ENCODE peak calls at places on chromosomes 12 and 14, in ten cellular contexts. One of them, this sample, is unnamed.

GRCh38 chr14:53924754-53925153 is 31.9 kb downstream of the BMP4 start:
- DNase-seq in retinal pigment epithelial cell: peak
- DNase-seq in heart right ventricle: no peak
- DNase-seq in SK-N-SH: no peak
- DNase-seq in ovary: no peak
- DNase-seq in tibial nerve: no peak
- DNase-seq in fibroblast of mammary gland: peak
- DNase-seq in gastrocnemius medialis: no peak
- DNase-seq in IMR-90: peak
- DNase-seq in upper lobe of right lung: no peak
- DNase-seq in this sample: no peak

GRCh38 chr12:119565404-119565803 is 28.2 kb upstream of the TMEM233 start:
- DNase-seq in ovary: no peak
- DNase-seq in heart right ventricle: no peak
- DNase-seq in IMR-90: no peak
- DNase-seq in gastrocnemius medialis: no peak
- DNase-seq in retinal pigment epithelial cell: no peak
- DNase-seq in upper lobe of right lung: no peak
- DNase-seq in SK-N-SH: no peak
- DNase-seq in fibroblast of mammary gland: no peak
- DNase-seq in tibial nerve: no peak
- DNase-seq in this sample: no peak

GRCh38 chr12:16920451-16920850 is 314.5 kb upstream of the LMO3 start:
- DNase-seq in heart right ventricle: no peak
- DNase-seq in IMR-90: no peak
- DNase-seq in gastrocnemius medialis: no peak
- DNase-seq in retinal pigment epithelial cell: no peak
- DNase-seq in ovary: no peak
- DNase-seq in SK-N-SH: no peak
- DNase-seq in tibial nerve: no peak
- DNase-seq in upper lobe of right lung: no peak
- DNase-seq in fibroblast of mammary gland: no peak
- DNase-seq in this sample: no peak

GRCh38 chr12:69610126-69610525 is 581 bp downstream of the LRRC10 start:
- DNase-seq in upper lobe of right lung: no peak
- DNase-seq in gastrocnemius medialis: no peak
- DNase-seq in IMR-90: no peak
- DNase-seq in tibial nerve: no peak
- DNase-seq in retinal pigment epithelial cell: no peak
- DNase-seq in heart right ventricle: no peak
- DNase-seq in ovary: no peak
- DNase-seq in SK-N-SH: no peak
- DNase-seq in fibroblast of mammary gland: no peak
- DNase-seq in this sample: no peak

GRCh38 chr12:57238854-57239554 is 9.5 kb downstream of the SHMT2 start:
- DNase-seq in heart right ventricle: peak
- DNase-seq in retinal pigment epithelial cell: no peak
- DNase-seq in fibroblast of mammary gland: peak
- DNase-seq in IMR-90: peak
- DNase-seq in tibial nerve: peak
- DNase-seq in SK-N-SH: peak
- DNase-seq in upper lobe of right lung: peak
- DNase-seq in gastrocnemius medialis: peak
- DNase-seq in ovary: peak
- DNase-seq in this sample: peak

GRCh38 chr12:110198386-110198785 is 74.2 kb downstream of the IFT81 start:
- DNase-seq in retinal pigment epithelial cell: no peak
- DNase-seq in fibroblast of mammary gland: no peak
- DNase-seq in IMR-90: peak
- DNase-seq in ovary: no peak
- DNase-seq in heart right ventricle: no peak
- DNase-seq in gastrocnemius medialis: no peak
- DNase-seq in SK-N-SH: no peak
- DNase-seq in upper lobe of right lung: no peak
- DNase-seq in tibial nerve: no peak
- DNase-seq in this sample: no peak

GRCh38 chr12:34598851-34599529 is 576.7 kb downstream of the ALG10 start:
- DNase-seq in gastrocnemius medialis: no peak
- DNase-seq in retinal pigment epithelial cell: no peak
- DNase-seq in ovary: no peak
- DNase-seq in IMR-90: no peak
- DNase-seq in upper lobe of right lung: peak
- DNase-seq in SK-N-SH: no peak
- DNase-seq in fibroblast of mammary gland: no peak
- DNase-seq in tibial nerve: no peak
- DNase-seq in heart right ventricle: peak
- DNase-seq in this sample: no peak

GRCh38 chr12:6765634-6766581 is at the start of gene PTMS:
- DNase-seq in ovary: peak
- DNase-seq in SK-N-SH: peak
- DNase-seq in IMR-90: peak
- DNase-seq in gastrocnemius medialis: peak
- DNase-seq in retinal pigment epithelial cell: no peak
- DNase-seq in heart right ventricle: peak
- DNase-seq in upper lobe of right lung: peak
- DNase-seq in tibial nerve: peak
- DNase-seq in fibroblast of mammary gland: peak
- DNase-seq in this sample: peak

GRCh38 chr12:51661836-51662235 is 70.8 kb downstream of the SCN8A start:
- DNase-seq in SK-N-SH: no peak
- DNase-seq in tibial nerve: no peak
- DNase-seq in upper lobe of right lung: no peak
- DNase-seq in heart right ventricle: no peak
- DNase-seq in retinal pigment epithelial cell: no peak
- DNase-seq in gastrocnemius medialis: no peak
- DNase-seq in IMR-90: peak
- DNase-seq in ovary: no peak
- DNase-seq in fibroblast of mammary gland: no peak
- DNase-seq in this sample: no peak

GRCh38 chr14:91250912-91251311 is 6.4 kb upstream of the GPR68 start:
- DNase-seq in fibroblast of mammary gland: no peak
- DNase-seq in tibial nerve: no peak
- DNase-seq in ovary: no peak
- DNase-seq in heart right ventricle: no peak
- DNase-seq in upper lobe of right lung: no peak
- DNase-seq in retinal pigment epithelial cell: no peak
- DNase-seq in gastrocnemius medialis: no peak
- DNase-seq in SK-N-SH: no peak
- DNase-seq in IMR-90: no peak
- DNase-seq in this sample: no peak

GRCh38 chr14:72892103-72892878 is 1.6 kb downstream of the DPF3 start:
- DNase-seq in heart right ventricle: peak
- DNase-seq in fibroblast of mammary gland: peak
- DNase-seq in SK-N-SH: peak
- DNase-seq in gastrocnemius medialis: no peak
- DNase-seq in upper lobe of right lung: no peak
- DNase-seq in tibial nerve: no peak
- DNase-seq in retinal pigment epithelial cell: no peak
- DNase-seq in IMR-90: peak
- DNase-seq in ovary: peak
- DNase-seq in this sample: no peak

GRCh38 chr12:49763006-49763591 is 21.7 kb downstream of the TMBIM6 start:
- DNase-seq in gastrocnemius medialis: peak
- DNase-seq in upper lobe of right lung: peak
- DNase-seq in IMR-90: peak
- DNase-seq in ovary: peak
- DNase-seq in retinal pigment epithelial cell: no peak
- DNase-seq in tibial nerve: peak
- DNase-seq in heart right ventricle: peak
- DNase-seq in SK-N-SH: peak
- DNase-seq in fibroblast of mammary gland: peak
- DNase-seq in this sample: peak

GRCh38 chr14:99515301-99516155 is 34.3 kb downstream of the CCNK start:
- DNase-seq in tibial nerve: no peak
- DNase-seq in IMR-90: no peak
- DNase-seq in heart right ventricle: no peak
- DNase-seq in retinal pigment epithelial cell: no peak
- DNase-seq in fibroblast of mammary gland: no peak
- DNase-seq in upper lobe of right lung: no peak
- DNase-seq in ovary: peak
- DNase-seq in gastrocnemius medialis: no peak
- DNase-seq in SK-N-SH: peak
- DNase-seq in this sample: peak

GRCh38 chr12:127230843-127231260 is 1036.1 kb upstream of the TMEM132C start:
- DNase-seq in retinal pigment epithelial cell: peak
- DNase-seq in fibroblast of mammary gland: peak
- DNase-seq in gastrocnemius medialis: no peak
- DNase-seq in SK-N-SH: no peak
- DNase-seq in IMR-90: peak
- DNase-seq in heart right ventricle: no peak
- DNase-seq in upper lobe of right lung: no peak
- DNase-seq in ovary: no peak
- DNase-seq in tibial nerve: peak
- DNase-seq in this sample: no peak

GRCh38 chr14:25837431-25837950 is 760.3 kb downstream of the NOVA1 start:
- DNase-seq in heart right ventricle: no peak
- DNase-seq in IMR-90: no peak
- DNase-seq in fibroblast of mammary gland: no peak
- DNase-seq in ovary: no peak
- DNase-seq in gastrocnemius medialis: no peak
- DNase-seq in tibial nerve: no peak
- DNase-seq in upper lobe of right lung: no peak
- DNase-seq in retinal pigment epithelial cell: no peak
- DNase-seq in SK-N-SH: no peak
- DNase-seq in this sample: no peak

GRCh38 chr14:25836647-25837046 is 761.2 kb downstream of the NOVA1 start:
- DNase-seq in retinal pigment epithelial cell: no peak
- DNase-seq in ovary: no peak
- DNase-seq in tibial nerve: no peak
- DNase-seq in fibroblast of mammary gland: no peak
- DNase-seq in SK-N-SH: no peak
- DNase-seq in gastrocnemius medialis: no peak
- DNase-seq in upper lobe of right lung: no peak
- DNase-seq in IMR-90: no peak
- DNase-seq in heart right ventricle: no peak
- DNase-seq in this sample: no peak

GRCh38 chr14:25828562-25828961 is 769.3 kb downstream of the NOVA1 start:
- DNase-seq in tibial nerve: no peak
- DNase-seq in upper lobe of right lung: no peak
- DNase-seq in SK-N-SH: no peak
- DNase-seq in retinal pigment epithelial cell: no peak
- DNase-seq in fibroblast of mammary gland: no peak
- DNase-seq in gastrocnemius medialis: no peak
- DNase-seq in IMR-90: no peak
- DNase-seq in ovary: no peak
- DNase-seq in heart right ventricle: no peak
- DNase-seq in this sample: no peak

GRCh38 chr14:25833341-25834121 is 764.3 kb downstream of the NOVA1 start:
- DNase-seq in gastrocnemius medialis: no peak
- DNase-seq in IMR-90: no peak
- DNase-seq in SK-N-SH: peak
- DNase-seq in tibial nerve: no peak
- DNase-seq in fibroblast of mammary gland: peak
- DNase-seq in ovary: no peak
- DNase-seq in upper lobe of right lung: no peak
- DNase-seq in heart right ventricle: no peak
- DNase-seq in retinal pigment epithelial cell: peak
- DNase-seq in this sample: peak
- TF ChIP-seq CTCF in gastrocnemius medialis: no peak
- TF ChIP-seq CTCF in IMR-90: no peak
- TF ChIP-seq CTCF in SK-N-SH: peak
- TF ChIP-seq CTCF in tibial nerve: peak
- TF ChIP-seq CTCF in fibroblast of mammary gland: peak
- TF ChIP-seq CTCF in ovary: no peak
- TF ChIP-seq CTCF in upper lobe of right lung: no peak
- TF ChIP-seq CTCF in heart right ventricle: peak
- TF ChIP-seq CTCF in retinal pigment epithelial cell: peak
- TF ChIP-seq CTCF in this sample: peak

GRCh38 chr14:36271222-36271621 is 49.2 kb downstream of the MBIP start:
- DNase-seq in fibroblast of mammary gland: no peak
- DNase-seq in ovary: no peak
- DNase-seq in SK-N-SH: no peak
- DNase-seq in tibial nerve: no peak
- DNase-seq in retinal pigment epithelial cell: no peak
- DNase-seq in IMR-90: no peak
- DNase-seq in heart right ventricle: no peak
- DNase-seq in upper lobe of right lung: no peak
- DNase-seq in gastrocnemius medialis: no peak
- DNase-seq in this sample: no peak

GRCh38 chr14:36275741-36276140 is 44.7 kb downstream of the MBIP start:
- DNase-seq in tibial nerve: no peak
- DNase-seq in fibroblast of mammary gland: no peak
- DNase-seq in retinal pigment epithelial cell: no peak
- DNase-seq in heart right ventricle: no peak
- DNase-seq in SK-N-SH: no peak
- DNase-seq in gastrocnemius medialis: no peak
- DNase-seq in IMR-90: no peak
- DNase-seq in upper lobe of right lung: no peak
- DNase-seq in ovary: no peak
- DNase-seq in this sample: no peak

GRCh38 chr14:36270191-36270590 is 50.2 kb downstream of the MBIP start:
- DNase-seq in tibial nerve: no peak
- DNase-seq in heart right ventricle: no peak
- DNase-seq in SK-N-SH: no peak
- DNase-seq in upper lobe of right lung: no peak
- DNase-seq in gastrocnemius medialis: no peak
- DNase-seq in IMR-90: no peak
- DNase-seq in ovary: no peak
- DNase-seq in retinal pigment epithelial cell: no peak
- DNase-seq in fibroblast of mammary gland: no peak
- DNase-seq in this sample: no peak

GRCh38 chr14:36268957-36269734 is 51.3 kb downstream of the MBIP start:
- DNase-seq in fibroblast of mammary gland: no peak
- DNase-seq in tibial nerve: no peak
- DNase-seq in gastrocnemius medialis: no peak
- DNase-seq in upper lobe of right lung: no peak
- DNase-seq in retinal pigment epithelial cell: no peak
- DNase-seq in heart right ventricle: no peak
- DNase-seq in SK-N-SH: no peak
- DNase-seq in ovary: no peak
- DNase-seq in IMR-90: no peak
- DNase-seq in this sample: no peak

GRCh38 chr14:36271939-36272907 is 48.2 kb downstream of the MBIP start:
- DNase-seq in IMR-90: peak
- DNase-seq in heart right ventricle: no peak
- DNase-seq in fibroblast of mammary gland: peak
- DNase-seq in ovary: no peak
- DNase-seq in SK-N-SH: peak
- DNase-seq in upper lobe of right lung: peak
- DNase-seq in tibial nerve: no peak
- DNase-seq in retinal pigment epithelial cell: no peak
- DNase-seq in gastrocnemius medialis: no peak
- DNase-seq in this sample: no peak
- H3K4me3 ChIP-seq in IMR-90: peak
- H3K4me3 ChIP-seq in heart right ventricle: no peak
- H3K4me3 ChIP-seq in fibroblast of mammary gland: peak
- H3K4me3 ChIP-seq in ovary: no peak
- H3K4me3 ChIP-seq in SK-N-SH: peak
- H3K4me3 ChIP-seq in upper lobe of right lung: peak
- H3K4me3 ChIP-seq in tibial nerve: peak
- H3K4me3 ChIP-seq in retinal pigment epithelial cell: peak
- H3K4me3 ChIP-seq in gastrocnemius medialis: peak
- H3K4me3 ChIP-seq in this sample: peak

GRCh38 chr14:32224731-32225377 is 21.8 kb upstream of the RNU6-8 start:
- DNase-seq in IMR-90: peak
- DNase-seq in ovary: no peak
- DNase-seq in gastrocnemius medialis: peak
- DNase-seq in retinal pigment epithelial cell: peak
- DNase-seq in upper lobe of right lung: no peak
- DNase-seq in tibial nerve: no peak
- DNase-seq in heart right ventricle: peak
- DNase-seq in SK-N-SH: peak
- DNase-seq in fibroblast of mammary gland: peak
- DNase-seq in this sample: peak
- TF ChIP-seq CTCF in IMR-90: peak
- TF ChIP-seq CTCF in ovary: no peak
- TF ChIP-seq CTCF in gastrocnemius medialis: peak
- TF ChIP-seq CTCF in retinal pigment epithelial cell: peak
- TF ChIP-seq CTCF in upper lobe of right lung: peak
- TF ChIP-seq CTCF in tibial nerve: no peak
- TF ChIP-seq CTCF in heart right ventricle: peak
- TF ChIP-seq CTCF in SK-N-SH: peak
- TF ChIP-seq CTCF in fibroblast of mammary gland: peak
- TF ChIP-seq CTCF in this sample: peak

GRCh38 chr14:94407906-94408305 is 19.5 kb upstream of the SERPINA1 start:
- DNase-seq in retinal pigment epithelial cell: no peak
- DNase-seq in gastrocnemius medialis: no peak
- DNase-seq in heart right ventricle: no peak
- DNase-seq in ovary: no peak
- DNase-seq in SK-N-SH: no peak
- DNase-seq in fibroblast of mammary gland: peak
- DNase-seq in tibial nerve: no peak
- DNase-seq in IMR-90: no peak
- DNase-seq in upper lobe of right lung: no peak
- DNase-seq in this sample: no peak
- H3K4me3 ChIP-seq in retinal pigment epithelial cell: no peak
- H3K4me3 ChIP-seq in gastrocnemius medialis: no peak
- H3K4me3 ChIP-seq in heart right ventricle: no peak
- H3K4me3 ChIP-seq in ovary: no peak
- H3K4me3 ChIP-seq in SK-N-SH: no peak
- H3K4me3 ChIP-seq in fibroblast of mammary gland: no peak
- H3K4me3 ChIP-seq in tibial nerve: no peak
- H3K4me3 ChIP-seq in IMR-90: no peak
- H3K4me3 ChIP-seq in upper lobe of right lung: no peak
- H3K4me3 ChIP-seq in this sample: no peak